ENCODE peak calls at places on chromosomes 11 and 22, in nine cellular contexts. One of them, this sample, is unnamed.

GRCh38 chr11:26780686-26781085 is 58.8 kb upstream of the SLC5A12 start:
- DNase-seq in stimulated activated CD4-positive, alpha-beta T cell treated with anti-CD3 and anti-CD28 coated beads, TNF-alpha, amount 100 ng/mL, for 1 hour: no peak
- DNase-seq in A549: no peak
- DNase-seq in activated naive CD4-positive, alpha-beta T cell: no peak
- DNase-seq in NCI-H1105: no peak
- DNase-seq in activated CD8-positive, alpha-beta memory T cell treated with anti-CD3 and anti-CD28 coated beads for 4 hours: no peak
- DNase-seq in GOT3: no peak
- DNase-seq in cardiac fibroblast: no peak
- DNase-seq in aorta: no peak
- DNase-seq in this sample: no peak

GRCh38 chr11:30387891-30388861 is 65.3 kb downstream of the ARL14EP start:
- DNase-seq in cardiac fibroblast: no peak
- DNase-seq in aorta: no peak
- DNase-seq in GOT3: no peak
- DNase-seq in A549: no peak
- DNase-seq in NCI-H1105: no peak
- DNase-seq in stimulated activated CD4-positive, alpha-beta T cell treated with anti-CD3 and anti-CD28 coated beads, TNF-alpha, amount 100 ng/mL, for 1 hour: no peak
- DNase-seq in activated CD8-positive, alpha-beta memory T cell treated with anti-CD3 and anti-CD28 coated beads for 4 hours: no peak
- DNase-seq in activated naive CD4-positive, alpha-beta T cell: no peak
- DNase-seq in this sample: no peak

GRCh38 chr11:111694851-111695250 is 71.3 kb downstream of the PPP2R1B start:
- DNase-seq in cardiac fibroblast: peak; percentile 82
- DNase-seq in activated CD8-positive, alpha-beta memory T cell treated with anti-CD3 and anti-CD28 coated beads for 4 hours: no peak
- DNase-seq in activated naive CD4-positive, alpha-beta T cell: no peak
- DNase-seq in aorta: no peak
- DNase-seq in A549: peak; percentile 41
- DNase-seq in stimulated activated CD4-positive, alpha-beta T cell treated with anti-CD3 and anti-CD28 coated beads, TNF-alpha, amount 100 ng/mL, for 1 hour: no peak
- DNase-seq in NCI-H1105: no peak
- DNase-seq in GOT3: no peak
- DNase-seq in this sample: peak; percentile 96

GRCh38 chr11:3605279-3605662 is 36.5 kb downstream of the ART5 start:
- DNase-seq in activated naive CD4-positive, alpha-beta T cell: no peak
- DNase-seq in NCI-H1105: no peak
- DNase-seq in activated CD8-positive, alpha-beta memory T cell treated with anti-CD3 and anti-CD28 coated beads for 4 hours: no peak
- DNase-seq in A549: no peak
- DNase-seq in GOT3: no peak
- DNase-seq in aorta: no peak
- DNase-seq in stimulated activated CD4-positive, alpha-beta T cell treated with anti-CD3 and anti-CD28 coated beads, TNF-alpha, amount 100 ng/mL, for 1 hour: no peak
- DNase-seq in cardiac fibroblast: no peak
- DNase-seq in this sample: no peak

GRCh38 chr22:37467556-37467955 is 18.6 kb downstream of the MFNG start:
- DNase-seq in GOT3: no peak
- DNase-seq in stimulated activated CD4-positive, alpha-beta T cell treated with anti-CD3 and anti-CD28 coated beads, TNF-alpha, amount 100 ng/mL, for 1 hour: no peak
- DNase-seq in A549: no peak
- DNase-seq in activated CD8-positive, alpha-beta memory T cell treated with anti-CD3 and anti-CD28 coated beads for 4 hours: no peak
- DNase-seq in NCI-H1105: no peak
- DNase-seq in activated naive CD4-positive, alpha-beta T cell: no peak
- DNase-seq in aorta: no peak
- DNase-seq in cardiac fibroblast: no peak
- DNase-seq in this sample: no peak

GRCh38 chr11:67119577-67120391 is 721 bp downstream of the KDM2A start:
- DNase-seq in GOT3: no peak
- DNase-seq in aorta: peak; percentile 78
- DNase-seq in NCI-H1105: no peak
- DNase-seq in cardiac fibroblast: peak; percentile 14
- DNase-seq in activated CD8-positive, alpha-beta memory T cell treated with anti-CD3 and anti-CD28 coated beads for 4 hours: no peak
- DNase-seq in A549: peak; percentile 19
- DNase-seq in stimulated activated CD4-positive, alpha-beta T cell treated with anti-CD3 and anti-CD28 coated beads, TNF-alpha, amount 100 ng/mL, for 1 hour: no peak
- DNase-seq in activated naive CD4-positive, alpha-beta T cell: no peak
- DNase-seq in this sample: peak; percentile 9

GRCh38 chr11:121566279-121567168 is 113.8 kb upstream of the SORL1-AS1 start:
- DNase-seq in aorta: no peak
- DNase-seq in A549: no peak
- DNase-seq in NCI-H1105: no peak
- DNase-seq in GOT3: no peak
- DNase-seq in stimulated activated CD4-positive, alpha-beta T cell treated with anti-CD3 and anti-CD28 coated beads, TNF-alpha, amount 100 ng/mL, for 1 hour: no peak
- DNase-seq in activated naive CD4-positive, alpha-beta T cell: no peak
- DNase-seq in cardiac fibroblast: no peak
- DNase-seq in activated CD8-positive, alpha-beta memory T cell treated with anti-CD3 and anti-CD28 coated beads for 4 hours: no peak
- DNase-seq in this sample: no peak

GRCh38 chr22:50206599-50206998 is 5.8 kb downstream of the SELENOO start:
- DNase-seq in A549: peak; percentile 37
- DNase-seq in GOT3: no peak
- DNase-seq in activated CD8-positive, alpha-beta memory T cell treated with anti-CD3 and anti-CD28 coated beads for 4 hours: no peak
- DNase-seq in NCI-H1105: no peak
- DNase-seq in stimulated activated CD4-positive, alpha-beta T cell treated with anti-CD3 and anti-CD28 coated beads, TNF-alpha, amount 100 ng/mL, for 1 hour: no peak
- DNase-seq in activated naive CD4-positive, alpha-beta T cell: no peak
- DNase-seq in aorta: no peak
- DNase-seq in cardiac fibroblast: peak; percentile 55
- DNase-seq in this sample: peak; percentile 79

GRCh38 chr11:97007283-97007682 is 617.5 kb downstream of the JRKL start:
- DNase-seq in aorta: no peak
- DNase-seq in stimulated activated CD4-positive, alpha-beta T cell treated with anti-CD3 and anti-CD28 coated beads, TNF-alpha, amount 100 ng/mL, for 1 hour: no peak
- DNase-seq in cardiac fibroblast: no peak
- DNase-seq in NCI-H1105: no peak
- DNase-seq in A549: no peak
- DNase-seq in activated CD8-positive, alpha-beta memory T cell treated with anti-CD3 and anti-CD28 coated beads for 4 hours: no peak
- DNase-seq in GOT3: no peak
- DNase-seq in activated naive CD4-positive, alpha-beta T cell: no peak
- DNase-seq in this sample: no peak

GRCh38 chr11:15841898-15842297 is 514.4 kb downstream of the SOX6 start:
- DNase-seq in aorta: no peak
- DNase-seq in activated naive CD4-positive, alpha-beta T cell: no peak
- DNase-seq in GOT3: no peak
- DNase-seq in A549: no peak
- DNase-seq in activated CD8-positive, alpha-beta memory T cell treated with anti-CD3 and anti-CD28 coated beads for 4 hours: no peak
- DNase-seq in NCI-H1105: no peak
- DNase-seq in cardiac fibroblast: no peak
- DNase-seq in stimulated activated CD4-positive, alpha-beta T cell treated with anti-CD3 and anti-CD28 coated beads, TNF-alpha, amount 100 ng/mL, for 1 hour: no peak
- DNase-seq in this sample: no peak